ENCODE peak calls at places on chromosomes 5 and 9, in four cellular contexts. T is heart left ventricle, E is sigmoid colon, W is prostate gland. X is an unnamed sample. For H3K4me1, the result is how much of the 10 kb centered on the place peaks cover.

GRCh38 chr9:17137576-17137975 is 2.7 kb downstream of the CNTLN start:
- DNase-seq in W (no peak), E (no peak), T (no peak), X (no peak)

GRCh38 chr5:143449772-143450171 is 46.3 kb upstream of the NR3C1 start:
- DNase-seq in T (no peak), W (no peak), E (no peak), X (no peak)

GRCh38 chr5:172082180-172082579 is 75.7 kb upstream of the FBXW11 start:
- DNase-seq in E (peak), W (no peak), T (no peak), X (no peak)

GRCh38 chr9:30713279-30713678 is 1671.2 kb upstream of the ACO1 start:
- DNase-seq in E (no peak), T (no peak), W (no peak), X (no peak)

GRCh38 chr5:58108507-58108906 is 351.4 kb downstream of the PLK2 start:
- DNase-seq in T (no peak), W (no peak), E (no peak), X (no peak)

GRCh38 chr5:20678814-20679298 is 690.9 kb upstream of the CDH18 start:
- DNase-seq in T (no peak), E (no peak), W (no peak), X (no peak)

GRCh38 chr5:142925795-142926194 is 155.6 kb downstream of the ARHGAP26 start:
- DNase-seq in W (peak), T (peak), E (no peak), X (no peak)

GRCh38 chr9:115944166-115944948 is 209.2 kb upstream of the PAPPA start:
- DNase-seq in W (peak), T (peak), E (peak), X (no peak)

GRCh38 chr5:30605693-30606268 is 587.7 kb upstream of the CDH6 start:
- DNase-seq in T (no peak), W (peak), E (no peak), X (no peak)

GRCh38 chr5:168269950-168270349 is 21.5 kb upstream of the WWC1 start:
- DNase-seq in W (no peak), E (no peak), T (no peak), X (no peak)

GRCh38 chr9:104850771-104851170 is 77.2 kb downstream of the ABCA1 start:
- DNase-seq in W (no peak), E (no peak), T (no peak), X (no peak)

GRCh38 chr9:27582794-27583193 is 9.5 kb upstream of the C9orf72 start:
- DNase-seq in W (no peak), T (no peak), E (no peak), X (no peak)

DNA sequence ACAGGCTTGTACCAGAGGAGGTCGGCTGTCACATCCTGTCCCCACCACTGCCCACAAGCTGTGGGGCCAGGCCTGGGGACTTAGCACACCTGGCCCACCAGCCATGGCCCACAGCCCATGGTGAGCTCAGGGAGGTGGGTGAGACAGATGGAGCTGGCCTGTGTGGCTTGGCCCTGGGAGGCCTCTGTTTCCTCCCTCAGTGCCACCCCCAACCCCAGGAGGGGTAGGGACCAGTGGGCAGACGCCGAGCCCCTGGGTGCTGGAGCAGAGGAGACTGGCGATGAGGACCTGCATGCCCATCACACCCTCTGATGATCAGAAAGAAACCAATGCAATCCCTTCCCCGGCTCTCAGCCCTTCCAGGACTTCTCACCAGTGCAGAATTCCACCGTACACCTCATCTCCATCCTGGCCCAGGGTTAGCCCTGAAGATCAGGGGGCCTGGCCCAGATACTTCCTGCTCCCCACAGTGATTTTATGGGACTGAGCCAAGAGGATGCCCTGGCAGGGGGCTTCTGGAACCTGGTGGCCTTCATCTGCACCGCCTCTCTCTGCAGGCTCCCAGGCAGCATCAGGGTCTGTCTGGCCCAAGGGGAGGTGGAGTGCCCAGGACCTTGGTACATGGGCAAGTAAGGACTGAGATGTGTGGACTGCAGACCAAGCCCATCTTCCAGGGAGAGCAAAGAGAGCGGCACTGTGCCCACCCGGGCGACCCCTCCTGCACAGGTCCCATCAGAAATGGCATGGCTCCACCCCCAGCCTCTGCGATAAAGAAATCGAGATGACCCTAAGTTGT is 16.9 kb upstream of the NKD2 start:
- DNase-seq in E (peak), T (peak), W (peak), X (peak)
- H3K4me1 ChIP-seq in E (under half), T (under half), W (under half), X (under half)

GRCh38 chr9:93579711-93580516 is 3.5 kb downstream of the PHF2 start:
- DNase-seq in W (no peak), T (no peak), E (no peak), X (no peak)
- H3K4me1 ChIP-seq in W (under half), T (half or more), E (half or more), X (under half)

GRCh38 chr5:151060742-151061141 is 20.1 kb downstream of the TNIP1 start:
- DNase-seq in E (no peak), T (no peak), W (no peak), X (no peak)

GRCh38 chr5:151058301-151058700 is 22.5 kb downstream of the TNIP1 start:
- DNase-seq in W (no peak), E (no peak), T (no peak), X (peak)

GRCh38 chr5:151062405-151063135 is 18.3 kb downstream of the TNIP1 start:
- DNase-seq in T (no peak), E (no peak), W (no peak), X (no peak)

GRCh38 chr5:151056367-151057306 is 24.2 kb downstream of the TNIP1 start:
- DNase-seq in E (no peak), W (no peak), T (no peak), X (no peak)

GRCh38 chr5:151058891-151059611 is 21.8 kb downstream of the TNIP1 start:
- DNase-seq in T (no peak), E (no peak), W (no peak), X (peak)
- H3K4me1 ChIP-seq in T (half or more), E (under half), W (under half), X (under half)

DNA sequence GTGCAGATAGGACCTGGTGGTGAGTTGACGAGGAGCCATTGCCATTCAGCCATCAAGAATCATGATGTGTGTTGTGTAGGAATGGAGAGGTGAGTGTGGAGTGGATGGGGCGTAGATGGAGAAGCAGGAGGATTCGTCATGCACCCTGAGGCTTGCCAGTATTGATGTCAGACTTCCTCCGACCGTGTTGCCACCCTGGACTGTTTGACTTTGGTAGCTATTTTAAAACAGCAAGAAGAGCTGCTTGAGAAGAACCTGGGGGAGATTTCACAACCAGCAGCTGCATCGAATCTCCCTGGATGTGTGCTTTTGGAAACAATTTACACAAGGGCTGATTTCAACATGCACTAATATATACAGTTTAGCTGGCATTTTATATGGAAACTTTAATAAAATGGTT is 64.3 kb downstream of the TMC1 start:
- DNase-seq in E (no peak), T (no peak), W (no peak), X (no peak)
- H3K4me1 ChIP-seq in E (under half), T (under half), W (under half), X (under half)

GRCh38 chr5:119290161-119290569 is 65.7 kb upstream of the TNFAIP8 start:
- DNase-seq in E (no peak), T (no peak), W (no peak), X (no peak)
- H3K4me1 ChIP-seq in E (under half), T (half or more), W (under half), X (under half)

GRCh38 chr5:169728-170094 is 21.6 kb upstream of the LRRC14B start:
- DNase-seq in T (no peak), W (no peak), E (no peak), X (no peak)
- H3K4me1 ChIP-seq in T (under half), W (under half), E (under half), X (under half)